ENCODE peak calls at places on chromosome 1, in six cellular contexts. A, C, W, R, K and E are unnamed samples.

GRCh38 chr1:232952514-232953175 is 2.2 kb downstream of the NTPCR start:
- DNase-seq in A (peak; percentile 28), C (peak; percentile 71), W (no peak), R (peak; percentile 66), K (peak; percentile 51), E (no peak)

GRCh38 chr1:110874303-110875215 is 1.6 kb downstream of the CD53 start:
- DNase-seq in A (no peak), C (peak; percentile 67), W (no peak), R (no peak), K (no peak), E (no peak)

GRCh38 chr1:35181790-35182455 is 11.0 kb downstream of the SFPQ start:
- DNase-seq in A (no peak), C (no peak), W (no peak), R (no peak), K (no peak), E (no peak)

GRCh38 chr1:215052656-215053055 is 29.9 kb upstream of the KCNK2 start:
- DNase-seq in A (no peak), C (no peak), W (no peak), R (no peak), K (no peak), E (no peak)

GRCh38 chr1:209651148-209651547 is 1.1 kb downstream of the LAMB3 start:
- DNase-seq in A (no peak), C (peak; percentile 83), W (no peak), R (no peak), K (no peak), E (no peak)

GRCh38 chr1:183804382-183804781 is 538 bp upstream of the RGL1 start:
- DNase-seq in A (no peak), C (no peak), W (no peak), R (peak; percentile 59), K (no peak), E (no peak)

GRCh38 chr1:115839706-115840095 is 1.2 kb downstream of the NHLH2 start:
- DNase-seq in A (no peak), C (no peak), W (no peak), R (no peak), K (no peak), E (no peak)

GRCh38 chr1:108750476-108751191 is 4.2 kb downstream of the STXBP3 start:
- DNase-seq in A (no peak), C (no peak), W (no peak), R (no peak), K (no peak), E (no peak)

GRCh38 chr1:151371744-151372410 is 628 bp downstream of the SELENBP1 start:
- DNase-seq in A (no peak), C (no peak), W (no peak), R (peak; percentile 80), K (no peak), E (no peak)

GRCh38 chr1:206495011-206495461 is 12.3 kb upstream of the RASSF5 start:
- DNase-seq in A (no peak), C (peak; percentile 29), W (no peak), R (no peak), K (no peak), E (no peak)
- TF ChIP-seq POLR2AphosphoS5 in A (no peak), C (no peak), W (no peak), R (no peak), K (no peak), E (no peak)

GRCh38 chr1:12142891-12143630 is 23.7 kb upstream of the TNFRSF1B start:
- DNase-seq in A (no peak), C (no peak), W (no peak), R (no peak), K (no peak), E (no peak)
- TF ChIP-seq TAF1 in A (no peak), C (no peak), W (no peak), R (no peak), K (no peak), E (no peak)

DNA sequence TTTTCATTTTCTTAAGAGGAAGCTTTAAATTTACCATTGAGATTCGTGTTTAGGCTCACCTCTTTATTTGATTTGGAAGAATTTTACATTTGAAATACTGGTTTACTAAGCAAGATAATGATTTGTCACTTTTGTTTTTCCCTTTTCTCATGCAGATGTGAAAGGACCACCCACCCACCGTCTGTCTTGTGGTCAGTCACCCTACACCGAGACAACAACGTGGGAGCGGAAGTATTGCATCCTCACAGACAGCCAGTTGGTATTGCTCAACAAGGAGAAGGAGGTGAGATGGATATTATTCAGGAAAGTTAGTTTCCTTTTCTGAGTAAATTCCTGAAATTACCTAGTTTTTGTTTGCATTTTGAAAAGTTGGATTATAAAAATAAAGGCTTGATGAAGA is 189.5 kb downstream of the RASAL2 start:
- DNase-seq in A (no peak), C (no peak), W (no peak), R (no peak), K (no peak), E (no peak)
- TF ChIP-seq POLR2AphosphoS5 in A (no peak), C (no peak), W (no peak), R (no peak), K (no peak), E (no peak)

GRCh38 chr1:153527023-153527724 is 8.6 kb downstream of the S100A6 start:
- DNase-seq in A (no peak), C (no peak), W (no peak), R (no peak), K (no peak), E (no peak)
- TF ChIP-seq TAF1 in A (no peak), C (no peak), W (no peak), R (no peak), K (no peak), E (no peak)

GRCh38 chr1:95040032-95040525 is 32.7 kb downstream of the ALG14 start:
- DNase-seq in A (no peak), C (no peak), W (no peak), R (no peak), K (no peak), E (no peak)
- TF ChIP-seq POLR2AphosphoS5 in A (no peak), C (no peak), W (no peak), R (no peak), K (no peak), E (no peak)

DNA sequence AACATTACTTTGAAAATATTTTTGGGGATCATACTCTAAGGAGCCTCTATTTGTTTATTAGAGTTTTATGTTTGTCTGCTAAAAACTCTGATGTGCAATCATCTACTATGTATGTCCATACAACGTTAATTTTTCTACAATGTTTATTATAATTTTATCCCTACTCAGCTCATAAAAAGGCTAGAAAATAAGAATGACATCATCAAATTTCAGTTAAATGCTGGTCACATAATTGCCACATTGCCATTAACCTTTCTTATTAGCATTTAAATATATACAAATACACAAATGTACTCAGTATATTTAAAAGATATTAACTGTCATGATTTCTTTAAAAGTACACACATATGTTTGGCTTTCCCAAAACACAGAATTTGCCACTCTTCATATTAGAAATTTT is 191.6 kb downstream of the BRINP3 start:
- DNase-seq in A (no peak), C (no peak), W (no peak), R (no peak), K (no peak), E (no peak)
- TF ChIP-seq TAF1 in A (no peak), C (no peak), W (no peak), R (no peak), K (no peak), E (no peak)